ENCODE peak calls at places on chromosomes 2 and 18, in five cellular contexts. X, Q, B, H and R are unnamed samples. For H3K4me1, the result is how much of the 10 kb centered on the place peaks cover.

GRCh38 chr18:41144444-41144843 is 810.6 kb upstream of the PIK3C3 start:
- DNase-seq in X (no peak), Q (no peak), B (peak), H (no peak), R (no peak)

GRCh38 chr2:85712261-85712660 is 18.1 kb downstream of the GNLY start:
- DNase-seq in X (peak), Q (peak), B (no peak), H (no peak), R (no peak)

GRCh38 chr2:225895126-225895525 is 495.6 kb downstream of the NYAP2 start:
- DNase-seq in X (no peak), Q (no peak), B (peak), H (no peak), R (no peak)

GRCh38 chr2:53445376-53446072 is 322.1 kb upstream of the CHAC2 start:
- DNase-seq in X (no peak), Q (no peak), B (peak), H (no peak), R (no peak)

GRCh38 chr2:18891598-18892345 is 302.4 kb upstream of the NT5C1B start:
- DNase-seq in X (no peak), Q (no peak), B (peak), H (no peak), R (no peak)

GRCh38 chr2:177260398-177260797 is 4.1 kb downstream of the NFE2L2 start:
- DNase-seq in X (no peak), Q (no peak), B (no peak), H (no peak), R (no peak)

GRCh38 chr18:59114160-59114559 is 25.5 kb upstream of the SEC11C start:
- DNase-seq in X (no peak), Q (no peak), B (peak), H (no peak), R (no peak)

GRCh38 chr2:148201075-148202004 is 180.4 kb downstream of the MBD5 start:
- DNase-seq in X (no peak), Q (peak), B (peak), H (peak), R (peak)

GRCh38 chr18:63177822-63178525 is 141.6 kb downstream of the BCL2 start:
- DNase-seq in X (no peak), Q (peak), B (no peak), H (no peak), R (no peak)

GRCh38 chr2:121244616-121245015 is 40.4 kb downstream of the TFCP2L1 start:
- DNase-seq in X (no peak), Q (no peak), B (no peak), H (no peak), R (no peak)
- H3K4me1 ChIP-seq in X (under half), Q (under half), B (under half), H (under half), R (under half)

GRCh38 chr2:235734700-235735205 is 240.9 kb downstream of the AGAP1 start:
- DNase-seq in X (no peak), Q (no peak), B (no peak), H (no peak), R (no peak)
- H3K27ac ChIP-seq in X (no peak), Q (no peak), B (no peak), H (no peak), R (no peak)

DNA sequence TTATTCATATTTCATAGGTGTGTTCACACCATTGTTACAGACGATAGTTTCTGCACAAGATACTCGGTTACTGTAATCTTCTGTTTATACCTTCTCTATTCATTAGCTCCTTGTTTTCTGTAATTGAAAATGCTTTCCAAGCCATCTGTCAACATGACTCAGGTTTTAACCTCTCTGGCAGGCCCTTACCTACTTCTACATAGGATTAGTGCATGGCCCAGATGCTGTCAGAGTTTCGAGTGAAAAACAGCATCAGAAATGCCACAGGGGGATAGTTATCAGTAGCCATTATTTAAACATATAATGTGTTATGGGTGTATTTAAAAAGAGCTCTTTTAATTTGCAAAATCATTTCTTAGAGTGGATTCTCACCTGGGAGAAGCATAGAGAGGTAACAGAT is 596.4 kb downstream of the FBXO15 start:
- DNase-seq in X (no peak), Q (no peak), B (no peak), H (no peak), R (no peak)
- H3K4me1 ChIP-seq in X (under half), Q (under half), B (under half), H (under half), R (under half)

GRCh38 chr2:128179461-128179755 is 88.4 kb downstream of the UGGT1 start:
- DNase-seq in X (no peak), Q (no peak), B (no peak), H (no peak), R (no peak)
- H3K27ac ChIP-seq in X (no peak), Q (peak), B (peak), H (no peak), R (no peak)

GRCh38 chr2:27886322-27886721 is 3.9 kb downstream of the RBKS start:
- DNase-seq in X (no peak), Q (no peak), B (no peak), H (no peak), R (no peak)

GRCh38 chr2:27888790-27889189 is 1.4 kb downstream of the RBKS start:
- DNase-seq in X (no peak), Q (no peak), B (peak), H (no peak), R (no peak)

GRCh38 chr2:27889774-27890145 is 427 bp downstream of the RBKS start:
- DNase-seq in X (peak), Q (no peak), B (no peak), H (no peak), R (no peak)

GRCh38 chr2:27887122-27887521 is 3.1 kb downstream of the RBKS start:
- DNase-seq in X (no peak), Q (no peak), B (no peak), H (no peak), R (no peak)

GRCh38 chr2:27887830-27888229 is 2.4 kb downstream of the RBKS start:
- DNase-seq in X (no peak), Q (no peak), B (no peak), H (no peak), R (no peak)
- H3K4me1 ChIP-seq in X (half or more), Q (under half), B (under half), H (under half), R (under half)

GRCh38 chr2:45007961-45008295 is 1.3 kb downstream of the SIX2 start:
- DNase-seq in X (no peak), Q (no peak), B (no peak), H (no peak), R (no peak)

GRCh38 chr2:45008296-45009129 is 739 bp downstream of the SIX2 start:
- DNase-seq in X (peak), Q (no peak), B (peak), H (no peak), R (no peak)

GRCh38 chr2:45009928-45010705 is 865 bp upstream of the SIX2 start:
- DNase-seq in X (peak), Q (peak), B (no peak), H (no peak), R (no peak)

GRCh38 chr2:45010706-45011036 is 1.4 kb upstream of the SIX2 start:
- DNase-seq in X (no peak), Q (no peak), B (no peak), H (no peak), R (no peak)

GRCh38 chr2:45009303-45009927 is at the start of gene SIX2:
- DNase-seq in X (peak), Q (peak), B (peak), H (no peak), R (peak)
- H3K27ac ChIP-seq in X (peak), Q (peak), B (no peak), H (no peak), R (no peak)

GRCh38 chr2:9260411-9261037 is 53.9 kb downstream of the ASAP2 start:
- DNase-seq in X (no peak), Q (no peak), B (no peak), H (no peak), R (no peak)

GRCh38 chr2:9258953-9259399 is 52.4 kb downstream of the ASAP2 start:
- DNase-seq in X (no peak), Q (peak), B (no peak), H (no peak), R (no peak)

GRCh38 chr2:9256147-9256546 is 49.5 kb downstream of the ASAP2 start:
- DNase-seq in X (no peak), Q (no peak), B (no peak), H (no peak), R (no peak)

GRCh38 chr2:9256570-9257043 is 50.0 kb downstream of the ASAP2 start:
- DNase-seq in X (no peak), Q (no peak), B (no peak), H (no peak), R (no peak)

GRCh38 chr2:9258501-9258900 is 51.9 kb downstream of the ASAP2 start:
- DNase-seq in X (no peak), Q (no peak), B (no peak), H (no peak), R (no peak)
- H3K4me1 ChIP-seq in X (half or more), Q (half or more), B (under half), H (under half), R (under half)

GRCh38 chr18:3599235-3599634 is 149.3 kb downstream of the TGIF1 start:
- DNase-seq in X (no peak), Q (no peak), B (no peak), H (no peak), R (no peak)

GRCh38 chr18:3597159-3597977 is 147.4 kb downstream of the TGIF1 start:
- DNase-seq in X (no peak), Q (no peak), B (peak), H (no peak), R (no peak)

GRCh38 chr18:3603460-3604259 is 153.7 kb downstream of the TGIF1 start:
- DNase-seq in X (no peak), Q (no peak), B (peak), H (no peak), R (peak)

GRCh38 chr18:3596324-3597158 is 146.6 kb downstream of the TGIF1 start:
- DNase-seq in X (peak), Q (peak), B (peak), H (no peak), R (no peak)

DNA sequence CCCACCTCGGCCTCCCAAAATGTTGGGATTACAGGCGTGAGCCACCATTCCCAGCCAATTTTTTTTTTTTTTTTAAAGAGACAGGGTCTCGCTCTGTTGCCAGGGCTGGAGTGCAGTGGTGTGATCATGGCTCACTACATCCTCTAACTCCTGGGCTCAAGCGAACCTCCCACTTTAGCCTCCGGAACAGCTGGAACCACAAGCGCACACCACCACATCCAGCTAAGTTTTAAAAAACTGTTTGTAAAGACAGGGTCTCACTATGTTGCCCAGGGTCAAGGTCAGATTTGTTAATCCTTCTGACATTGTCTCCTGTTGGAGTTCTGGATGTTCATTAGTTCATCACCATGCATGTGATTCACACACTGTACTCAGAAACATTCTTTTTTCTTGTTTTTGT is 149.9 kb downstream of the TGIF1 start:
- DNase-seq in X (no peak), Q (no peak), B (no peak), H (no peak), R (no peak)
- H3K27ac ChIP-seq in X (no peak), Q (peak), B (no peak), H (no peak), R (no peak)

GRCh38 chr2:44934962-44935853 is 6.3 kb upstream of the SIX3 start:
- DNase-seq in X (no peak), Q (no peak), B (no peak), H (no peak), R (no peak)
- H3K4me1 ChIP-seq in X (under half), Q (under half), B (under half), H (under half), R (under half)